ENCODE peak calls at places on chromosomes 5 and 9, in four cellular contexts. C, S, W and M are unnamed samples.

GRCh38 chr9:36486454-36486932 is 86.2 kb upstream of the MELK start:
- DNase-seq in W (no peak), S (no peak), C (no peak), M (peak; percentile 8)

GRCh38 chr9:133347515-133347984 is 381 bp downstream of the MED22 start:
- DNase-seq in W (no peak), C (peak; percentile 75), S (peak; percentile 18), M (peak; percentile 32)

GRCh38 chr9:18806277-18806676 is 226.7 kb downstream of the SAXO1 start:
- DNase-seq in W (no peak), C (no peak), S (no peak), M (no peak)

GRCh38 chr5:149455889-149456409 is 76.9 kb upstream of the IL17B start:
- DNase-seq in C (no peak), S (peak; percentile 37), W (no peak), M (no peak)

GRCh38 chr5:180785794-180786221 is 16.8 kb downstream of the MGAT1 start:
- DNase-seq in S (no peak), C (no peak), W (no peak), M (no peak)

GRCh38 chr5:59174248-59174844 is 591.5 kb downstream of the RAB3C start:
- DNase-seq in S (peak; percentile 36), C (peak; percentile 20), W (peak; percentile 10), M (no peak)

GRCh38 chr9:26809795-26810194 is 82.8 kb downstream of the CAAP1 start:
- DNase-seq in C (no peak), W (no peak), S (peak; percentile 53), M (no peak)

GRCh38 chr9:130535818-130536521 is 43.4 kb upstream of the FUBP3 start:
- DNase-seq in W (no peak), S (no peak), C (no peak), M (no peak)

GRCh38 chr5:14790931-14791330 is 80.6 kb downstream of the ANKH start:
- DNase-seq in W (no peak), S (no peak), C (no peak), M (no peak)

GRCh38 chr9:109114670-109115069 is 5.1 kb downstream of the TMEM245 start:
- DNase-seq in S (no peak), C (no peak), W (no peak), M (no peak)

GRCh38 chr5:81391-82021 is 10.5 kb upstream of the PLEKHG4B start:
- DNase-seq in C (peak; percentile 8), S (no peak), W (no peak), M (no peak)

GRCh38 chr5:170483701-170484458 is 19.9 kb upstream of the KCNIP1 start:
- DNase-seq in W (no peak), C (no peak), S (peak; percentile 41), M (no peak)

GRCh38 chr9:98367923-98368322 is 112.5 kb upstream of the TBC1D2 start:
- DNase-seq in C (peak; percentile 0), W (no peak), S (no peak), M (no peak)